ENCODE peak calls at places on chromosomes 4 and X, in four cellular contexts. B is fibroblast of lung, G is SK-N-SH, D is MM.1S. A is an unnamed sample.

GRCh38 chrX:74250574-74250973 is 53.4 kb upstream of the ZCCHC13 start:
- DNase-seq in D (no peak), B (no peak), G (no peak), A (no peak)

GRCh38 chr4:88017516-88018302 is 10.3 kb downstream of the PKD2 start:
- DNase-seq in G (no peak), B (peak; percentile 98), D (no peak), A (no peak)

GRCh38 chr4:108053281-108053701 is 63.6 kb downstream of the HADH start:
- DNase-seq in B (no peak), D (no peak), G (no peak), A (no peak)

GRCh38 chr4:80215449-80216052 is 18.2 kb downstream of the PRDM8 start:
- DNase-seq in G (no peak), D (peak; percentile 23), B (peak; percentile 76), A (no peak)

GRCh38 chr4:95524722-95525121 is 24.1 kb downstream of the UNC5C start:
- DNase-seq in B (no peak), D (no peak), G (no peak), A (no peak)

GRCh38 chr4:90425893-90426292 is 298.7 kb downstream of the CCSER1 start:
- DNase-seq in B (no peak), D (no peak), G (no peak), A (no peak)

GRCh38 chr4:128583753-128584712 is 225.5 kb upstream of the JADE1 start:
- DNase-seq in D (no peak), G (peak; percentile 61), B (peak; percentile 74), A (no peak)

GRCh38 chr4:125105561-125105960 is 209.2 kb upstream of the FAT4 start:
- DNase-seq in B (peak; percentile 63), D (no peak), G (no peak), A (no peak)

GRCh38 chrX:107718156-107718621 is 57.4 kb downstream of the TSC22D3 start:
- DNase-seq in D (peak; percentile 77), B (peak; percentile 92), G (peak; percentile 69), A (peak; percentile 71)

GRCh38 chr4:70533211-70533610 is 14.8 kb downstream of the AMTN start:
- DNase-seq in G (no peak), B (no peak), D (no peak), A (no peak)

GRCh38 chr4:70533791-70534190 is 15.4 kb downstream of the AMTN start:
- DNase-seq in D (no peak), B (no peak), G (no peak), A (no peak)

GRCh38 chr4:70530997-70531396 is 12.6 kb downstream of the AMTN start:
- DNase-seq in B (no peak), G (no peak), D (no peak), A (no peak)

DNA sequence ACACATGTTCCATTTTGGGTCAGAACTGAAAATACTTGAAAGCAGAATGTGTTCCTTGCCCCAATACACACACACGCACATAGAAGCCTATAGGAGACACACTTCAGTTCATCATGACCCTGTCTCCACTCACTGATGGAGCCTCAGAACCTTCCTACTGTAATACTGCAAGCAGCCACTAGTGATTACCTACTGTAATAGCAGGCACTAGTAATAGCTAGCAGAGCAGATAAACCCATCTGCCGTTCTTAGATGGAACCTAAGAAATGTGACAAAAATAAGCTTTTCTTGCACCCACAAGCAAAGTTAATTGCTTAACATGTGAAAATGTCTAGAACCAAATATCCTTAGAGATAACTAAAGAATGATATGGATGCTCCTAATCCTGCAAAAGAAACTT is 13.6 kb downstream of the AMTN start:
- DNase-seq in D (no peak), B (no peak), G (peak; percentile 2), A (no peak)
- TF ChIP-seq CTCF in D (peak; percentile 18), B (no peak), G (peak; percentile 29), A (peak; percentile 17)

DNA sequence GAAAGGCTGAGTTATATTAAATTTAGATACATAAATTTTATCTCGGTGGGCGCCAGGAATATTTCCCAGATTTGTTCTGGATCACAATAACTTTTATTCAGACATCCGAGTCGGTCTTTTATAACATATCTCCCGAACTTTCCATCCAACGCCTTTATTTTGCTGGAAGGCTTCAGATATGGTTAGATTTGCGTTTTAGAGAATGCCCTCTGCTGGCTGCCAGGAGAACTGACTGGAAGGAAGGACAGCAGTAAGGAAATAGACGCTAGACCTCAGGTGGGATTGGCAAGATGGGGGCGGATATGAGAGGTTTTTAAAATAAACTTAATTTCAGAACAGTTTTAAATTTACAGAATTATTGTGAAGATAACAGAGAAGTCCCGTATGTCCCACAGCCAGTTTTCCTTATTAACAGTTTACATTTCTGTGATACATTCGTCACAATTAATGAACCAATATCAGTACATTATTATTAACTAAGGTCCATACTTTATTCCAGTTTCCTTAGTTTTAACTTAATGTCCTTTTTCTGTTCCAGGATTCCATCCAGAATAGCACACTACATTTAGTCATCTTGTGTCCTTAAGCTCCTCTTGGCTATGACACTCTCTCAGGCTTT is 4.6 kb upstream of the KANTR start:
- DNase-seq in G (peak; percentile 66), D (peak; percentile 44), B (peak; percentile 67), A (peak; percentile 52)
- H2AFZ ChIP-seq in G (peak overlapping the region; percentile 94), D (no peak overlapping the region), B (no peak overlapping the region), A (no peak overlapping the region)

GRCh38 chr4:56995525-56995924 is 16.8 kb downstream of the POLR2B start:
- DNase-seq in D (no peak), G (no peak), B (peak; percentile 98), A (no peak)
- H3K27ac ChIP-seq in D (no peak overlapping the region), G (peak overlapping the region; percentile 61), B (peak overlapping the region; percentile 45), A (no peak overlapping the region)

DNA sequence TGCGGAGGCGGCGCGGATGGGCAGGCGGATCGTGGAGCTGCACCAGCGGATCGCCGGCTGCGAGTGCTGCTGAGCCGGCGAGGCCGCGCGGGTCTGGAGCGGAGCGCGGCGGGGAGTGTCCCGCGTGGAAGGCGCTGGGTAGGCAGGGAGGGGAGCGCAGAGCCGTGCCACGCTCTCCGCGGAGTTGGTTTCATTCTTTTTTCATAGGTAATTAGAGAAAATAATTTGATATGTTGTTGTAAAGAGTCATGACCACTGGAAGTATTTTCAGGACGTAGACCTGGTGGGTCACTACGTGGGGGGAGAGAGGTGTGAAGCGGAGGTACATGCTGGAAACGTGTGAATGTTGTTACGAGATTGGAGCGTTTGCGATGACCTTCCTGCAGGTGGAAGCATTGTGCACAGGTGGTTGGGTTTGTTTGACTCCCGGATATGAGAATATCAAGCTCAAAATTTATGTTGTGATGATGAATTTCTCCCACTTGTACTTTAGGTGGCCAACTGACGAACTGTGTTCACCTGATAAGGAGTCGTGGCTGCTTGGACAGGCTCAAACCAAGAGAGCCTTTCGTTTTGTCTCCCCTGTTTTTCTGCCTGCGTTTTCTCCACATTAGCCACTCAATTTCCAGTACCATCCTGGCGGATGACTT is 19.1 kb upstream of the S100P start:
- DNase-seq in G (peak; percentile 62), D (peak; percentile 68), B (peak; percentile 40), A (peak; percentile 62)
- TF ChIP-seq CTCF in G (peak; percentile 48), D (peak; percentile 52), B (peak; percentile 39), A (peak; percentile 74)

DNA sequence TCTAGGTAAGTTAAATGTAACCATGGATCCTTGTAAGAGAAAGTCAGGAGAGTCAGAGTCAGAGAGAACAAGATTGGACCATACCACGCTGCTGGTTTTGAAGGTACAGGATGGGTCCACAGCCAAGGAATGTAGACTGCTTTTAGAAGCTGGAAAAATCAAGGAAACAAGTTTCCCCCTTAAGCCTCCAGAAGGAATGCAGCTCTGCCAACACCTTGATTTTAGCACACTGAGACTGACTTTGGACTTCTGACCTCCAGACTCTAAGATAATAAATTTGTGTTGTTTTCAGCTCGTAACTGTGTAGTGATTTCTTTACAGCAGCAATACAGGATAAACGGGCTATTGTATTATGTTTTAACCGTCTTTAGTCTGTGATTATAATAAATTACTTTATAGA is 108.0 kb upstream of the USP38 start:
- DNase-seq in B (no peak), G (no peak), D (no peak), A (no peak)
- H2AFZ ChIP-seq in B (no peak overlapping the region), G (no peak overlapping the region), D (no peak overlapping the region), A (no peak overlapping the region)

GRCh38 chr4:121072080-121072835 is at the start of gene NDNF:
- DNase-seq in G (peak; percentile 79), D (peak; percentile 78), B (peak; percentile 54), A (no peak)
- H3K27ac ChIP-seq in G (no peak within 1 kb of the TSS), D (peak within 1 kb of the TSS; percentile 86), B (no peak within 1 kb of the TSS), A (no peak within 1 kb of the TSS)

DNA sequence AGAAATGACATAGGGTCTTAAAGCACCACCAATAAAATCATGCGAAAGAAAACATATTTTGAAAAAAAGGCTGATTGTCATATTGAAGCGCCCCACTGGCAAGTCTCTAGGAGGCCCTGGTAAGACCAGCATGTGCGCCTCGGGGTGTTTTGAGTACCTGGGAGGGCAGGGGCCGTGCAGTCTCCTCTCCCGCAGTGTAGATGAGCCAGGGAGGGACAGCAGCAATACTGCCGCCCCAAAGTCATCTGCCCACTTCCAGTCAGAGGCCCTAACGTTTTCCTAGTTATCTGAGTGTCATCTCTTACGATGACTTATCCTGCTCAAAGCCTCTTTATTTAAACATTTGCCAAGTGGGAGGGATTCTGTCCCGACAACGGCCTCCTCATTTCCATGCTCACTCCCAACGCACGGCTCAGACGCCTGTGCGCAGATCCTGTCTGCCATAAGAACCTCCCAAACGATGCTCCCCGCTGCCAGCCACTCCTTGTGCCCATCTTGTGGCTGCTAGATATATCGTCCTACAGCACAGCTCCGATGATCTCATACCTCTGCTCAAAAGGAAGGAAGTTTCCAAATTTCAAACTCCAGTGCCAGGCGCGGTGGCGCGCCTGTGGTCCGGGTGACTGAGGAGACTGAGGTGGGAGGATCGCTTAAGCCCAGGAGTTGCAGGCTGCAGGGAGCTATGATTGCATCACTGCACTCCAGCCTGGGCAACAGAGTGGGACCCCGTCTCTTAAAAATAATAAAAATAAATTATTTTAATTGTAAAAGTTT is 17.2 kb upstream of the SCRG1 start:
- DNase-seq in D (no peak), G (peak; percentile 11), B (no peak), A (no peak)
- TF ChIP-seq CTCF in D (no peak), G (no peak), B (no peak), A (no peak)

A was measured in DND-41.